ENCODE peak calls at places on chromosome 11, in four cellular contexts. G is fibroblast of lung, C is mammary epithelial cell, F is GM12878. K is an unnamed sample.

GRCh38 chr11:2186669-2187266 is 15.2 kb upstream of the TH start:
- DNase-seq in F (no peak), G (no peak), C (no peak), K (no peak)

GRCh38 chr11:76577199-76577920 is 93.2 kb downstream of the LRRC32 start:
- DNase-seq in C (peak), F (no peak), G (peak), K (peak)

GRCh38 chr11:111370902-111371578 is 8.0 kb downstream of the POU2AF1 start:
- DNase-seq in F (peak), G (no peak), C (no peak), K (no peak)

GRCh38 chr11:35106595-35106994 is 32.4 kb upstream of the CD44 start:
- DNase-seq in C (no peak), G (no peak), F (no peak), K (no peak)

GRCh38 chr11:87338046-87338639 is 300.4 kb downstream of the TMEM135 start:
- DNase-seq in F (no peak), C (no peak), G (no peak), K (no peak)

GRCh38 chr11:64450168-64450560 is 91.2 kb downstream of the RPS6KA4 start:
- DNase-seq in C (no peak), G (no peak), F (no peak), K (no peak)

GRCh38 chr11:69080361-69080973 is 31.7 kb downstream of the TPCN2 start:
- DNase-seq in G (peak), C (peak), F (no peak), K (no peak)

GRCh38 chr11:24748261-24748660 is 251.4 kb downstream of the LUZP2 start:
- DNase-seq in C (no peak), F (no peak), G (no peak), K (no peak)

GRCh38 chr11:116424615-116425261 is 348.0 kb downstream of the BUD13 start:
- DNase-seq in C (no peak), G (no peak), F (no peak), K (no peak)

GRCh38 chr11:125416993-125417935 is 78.8 kb downstream of the FEZ1 start:
- DNase-seq in C (no peak), G (no peak), F (no peak), K (no peak)

GRCh38 chr11:62472063-62472884 is 53.4 kb downstream of the SCGB1A1 start:
- DNase-seq in F (no peak), G (peak), C (peak), K (no peak)

GRCh38 chr11:68878022-68878421 is 25.6 kb downstream of the MRPL21 start:
- DNase-seq in G (no peak), C (no peak), F (no peak), K (no peak)

GRCh38 chr11:106331163-106331562 is 253.7 kb downstream of the AASDHPPT start:
- DNase-seq in G (no peak), C (peak), F (no peak), K (peak)

GRCh38 chr11:63240098-63240497 is 3.3 kb downstream of the SLC22A25 start:
- DNase-seq in F (no peak), C (no peak), G (no peak), K (no peak)

GRCh38 chr11:117456027-117456720 is 128.5 kb downstream of the CEP164 start:
- DNase-seq in G (no peak), C (no peak), F (peak), K (no peak)

GRCh38 chr11:73242291-73243092 is 24.4 kb downstream of the P2RY2 start:
- DNase-seq in C (peak), G (peak), F (peak), K (no peak)

GRCh38 chr11:66543263-66544107 is 2.4 kb downstream of the ZDHHC24 start:
- DNase-seq in G (peak), F (peak), C (no peak), K (no peak)

GRCh38 chr11:125871391-125872137 is 15.9 kb upstream of the HYLS1 start:
- DNase-seq in C (peak), G (peak), F (no peak), K (no peak)

GRCh38 chr11:105573091-105573490 is 36.8 kb upstream of the GRIA4 start:
- DNase-seq in G (peak), C (no peak), F (no peak), K (no peak)

GRCh38 chr11:124075841-124076571 is 34.9 kb upstream of the OR10G7 start:
- DNase-seq in G (no peak), C (no peak), F (no peak), K (no peak)

GRCh38 chr11:76789443-76789719 is 6.2 kb downstream of the TSKU start:
- DNase-seq in G (no peak), C (no peak), F (no peak), K (no peak)

GRCh38 chr11:69906453-69906907 is 87.3 kb upstream of the FGF3 start:
- DNase-seq in F (no peak), C (peak), G (no peak), K (no peak)

GRCh38 chr11:61028135-61028729 is 56.8 kb downstream of the CD6 start:
- DNase-seq in G (no peak), C (no peak), F (peak), K (no peak)

GRCh38 chr11:63250162-63251050 is 7.0 kb upstream of the SLC22A25 start:
- DNase-seq in C (no peak), G (no peak), F (no peak), K (no peak)

GRCh38 chr11:77188912-77189491 is 61.0 kb downstream of the MYO7A start:
- DNase-seq in G (no peak), F (no peak), C (no peak), K (no peak)

GRCh38 chr11:60970369-60970774 is 1.1 kb upstream of the CD6 start:
- DNase-seq in F (no peak), C (peak), G (peak), K (no peak)

GRCh38 chr11:73760066-73760679 is 701 bp downstream of the RAB6A start:
- DNase-seq in C (peak), G (peak), F (no peak), K (no peak)

GRCh38 chr11:58395581-58395980 is 11.1 kb downstream of the OR5B3 start:
- DNase-seq in C (peak), F (no peak), G (no peak), K (no peak)

GRCh38 chr11:93736129-93736528 is 5.2 kb downstream of the TAF1D start:
- DNase-seq in C (no peak), G (peak), F (no peak), K (no peak)

GRCh38 chr11:111513240-111513605 is 1.0 kb upstream of the BTG4 start:
- DNase-seq in G (no peak), F (no peak), C (peak), K (peak)

GRCh38 chr11:6647282-6647679 is 8.3 kb downstream of the DCHS1 start:
- DNase-seq in C (no peak), F (no peak), G (no peak), K (no peak)

DNA sequence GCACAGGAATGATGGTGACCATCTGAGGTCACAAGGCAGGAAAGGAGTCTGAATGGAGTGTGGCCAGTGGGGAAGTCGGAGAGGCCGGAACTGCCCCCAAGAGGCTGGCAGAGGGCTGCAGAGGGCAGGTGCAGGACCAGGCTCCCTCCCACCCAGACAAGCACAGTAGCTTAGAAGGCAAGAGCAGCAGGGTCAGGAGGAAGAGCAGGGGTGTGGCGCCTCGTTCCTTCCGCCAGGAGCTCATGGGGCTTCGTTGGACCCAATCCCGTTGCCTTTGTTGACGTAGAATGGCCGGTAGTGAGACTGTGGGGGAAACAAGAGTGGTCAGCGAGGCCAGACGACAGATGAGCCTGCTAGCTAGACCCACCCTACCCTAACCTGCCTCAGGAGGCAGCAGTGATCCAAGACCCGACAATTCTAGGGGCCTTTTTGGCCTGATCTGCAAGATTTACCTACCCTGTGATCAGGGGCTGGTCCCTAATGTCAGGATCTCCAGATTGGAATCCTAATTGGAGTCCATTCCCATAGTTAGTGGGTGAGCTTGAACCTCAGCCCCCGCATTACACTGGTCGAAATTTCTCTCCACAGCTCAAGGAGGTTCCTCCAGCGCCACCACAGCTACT is 25.6 kb downstream of the TRIM29 start:
- DNase-seq in C (no peak), F (no peak), G (no peak), K (no peak)
- TF ChIP-seq CTCF in C (no peak), F (no peak), G (no peak), K (peak)

GRCh38 chr11:19679952-19680823 is 32.4 kb upstream of the NAV2 start:
- DNase-seq in G (peak), C (peak), F (no peak), K (peak)
- H3K9ac ChIP-seq in G (peak), C (peak), F (no peak), K (no peak)

GRCh38 chr11:47379317-47379716 is 970 bp upstream of the SPI1 start:
- DNase-seq in C (no peak), G (no peak), F (no peak), K (no peak)
- H3K4me2 ChIP-seq in C (no peak), G (no peak), F (peak), K (no peak)

DNA sequence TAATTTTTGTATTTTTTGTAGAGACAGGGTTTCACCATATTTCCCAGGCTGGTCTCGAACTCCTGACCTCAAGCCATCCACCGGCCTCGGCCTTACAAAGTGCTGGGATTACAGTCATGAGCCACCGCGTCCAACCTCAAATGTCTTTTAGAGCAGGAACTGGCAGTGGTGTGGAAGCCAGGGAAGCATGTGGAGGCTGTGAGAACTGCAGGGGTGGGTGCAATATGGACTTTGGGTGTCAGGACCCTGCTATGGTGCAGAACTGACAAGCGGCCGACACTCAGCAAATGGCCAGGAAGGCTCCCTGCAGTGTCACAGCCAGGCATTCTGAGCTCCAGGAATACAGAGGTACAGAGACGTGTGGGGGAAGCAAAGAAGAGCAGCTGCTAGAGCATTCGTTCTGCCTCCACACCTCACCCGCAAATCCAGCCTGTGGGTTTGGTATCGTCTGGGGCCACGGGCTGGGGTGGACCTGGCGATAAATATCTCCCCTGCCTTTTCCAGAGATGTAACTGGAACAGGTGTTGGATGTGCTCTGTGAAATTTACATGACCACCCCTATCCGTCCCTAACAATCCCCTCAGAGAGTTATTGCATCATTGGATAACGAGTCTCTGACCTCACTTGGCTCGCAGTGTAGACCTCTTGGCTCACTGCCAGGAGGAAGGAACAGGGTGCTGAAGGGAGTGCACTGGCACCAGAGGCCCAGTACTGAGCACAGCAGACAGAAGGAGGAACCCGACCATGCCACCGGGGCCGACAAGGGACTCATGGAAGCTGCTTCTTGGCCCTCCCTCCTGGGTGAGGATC is 624.7 kb upstream of the B3GAT1 start:
- DNase-seq in F (no peak), C (no peak), G (no peak), K (no peak)
- TF ChIP-seq CTCF in F (no peak), C (no peak), G (no peak), K (no peak)

GRCh38 chr11:8381871-8382396 is 118.3 kb upstream of the LMO1 start:
- DNase-seq in G (no peak), F (no peak), C (no peak), K (no peak)
- H3K9ac ChIP-seq in G (no peak), F (no peak), C (no peak), K (no peak)

K was measured in keratinocyte.